ENCODE peak calls at places on chromosomes 5 and 9, in four cellular contexts. D is GM23338, J is heart left ventricle, I is immature natural killer cell. C is an unnamed sample.

GRCh38 chr9:134724231-134724911 is 82.8 kb downstream of the COL5A1 start:
- DNase-seq in D (no peak), J (peak; percentile 52), I (no peak), C (no peak)

GRCh38 chr9:134189475-134190231 is 25.3 kb upstream of the RNU6ATAC start:
- DNase-seq in D (no peak), J (peak; percentile 40), I (no peak), C (peak; percentile 83)

GRCh38 chr9:110199643-110200042 is 8.3 kb downstream of the C9orf152 start:
- DNase-seq in D (no peak), J (no peak), I (no peak), C (no peak)

GRCh38 chr5:103667068-103667467 is 104.5 kb upstream of the NUDT12 start:
- DNase-seq in D (no peak), J (no peak), I (no peak), C (no peak)

GRCh38 chr5:10904862-10905432 is 143.9 kb upstream of the DAP start:
- DNase-seq in D (peak; percentile 61), J (no peak), I (no peak), C (no peak)

GRCh38 chr5:110054240-110054639 is 364.5 kb downstream of the MAN2A1 start:
- DNase-seq in D (peak; percentile 20), J (no peak), I (peak; percentile 80), C (no peak)

GRCh38 chr5:30063503-30063902 is 1130.0 kb upstream of the CDH6 start:
- DNase-seq in D (no peak), J (no peak), I (no peak), C (no peak)

GRCh38 chr9:121609845-121610637 is 41.4 kb upstream of the DAB2IP start:
- DNase-seq in D (no peak), J (peak; percentile 84), I (no peak), C (no peak)

GRCh38 chr9:27925815-27926214 is 352.5 kb upstream of the C9orf72 start:
- DNase-seq in D (no peak), J (no peak), I (no peak), C (no peak)

C was measured in lower leg skin.